ENCODE peak calls at places on chromosomes 5 and 9, in eight cellular contexts. One of them, this sample, is unnamed.

GRCh38 chr5:32173394-32174010 is 617 bp downstream of the GOLPH3 start:
- DNase-seq in foreskin fibroblast: no peak
- DNase-seq in cardiac muscle cell: peak; percentile 67
- DNase-seq in GM23248: peak; percentile 83
- DNase-seq in Panc1: no peak
- DNase-seq in bronchial epithelial cell: peak; percentile 38
- DNase-seq in fibroblast of the aortic adventitia: peak; percentile 77
- DNase-seq in GM12864: no peak
- DNase-seq in this sample: no peak

GRCh38 chr5:39283231-39283818 is 64.0 kb upstream of the FYB1 start:
- DNase-seq in fibroblast of the aortic adventitia: peak; percentile 84
- DNase-seq in foreskin fibroblast: peak; percentile 45
- DNase-seq in bronchial epithelial cell: peak; percentile 75
- DNase-seq in GM23248: peak; percentile 84
- DNase-seq in Panc1: peak; percentile 74
- DNase-seq in GM12864: peak; percentile 38
- DNase-seq in cardiac muscle cell: peak; percentile 59
- DNase-seq in this sample: peak; percentile 81

GRCh38 chr5:32785639-32786216 is 74.6 kb downstream of the NPR3 start:
- DNase-seq in GM12864: no peak
- DNase-seq in Panc1: no peak
- DNase-seq in bronchial epithelial cell: no peak
- DNase-seq in cardiac muscle cell: no peak
- DNase-seq in fibroblast of the aortic adventitia: peak; percentile 69
- DNase-seq in foreskin fibroblast: peak; percentile 64
- DNase-seq in GM23248: no peak
- DNase-seq in this sample: no peak

GRCh38 chr5:163379298-163380155 is 57.9 kb upstream of the CCNG1 start:
- DNase-seq in GM12864: no peak
- DNase-seq in cardiac muscle cell: no peak
- DNase-seq in GM23248: peak; percentile 86
- DNase-seq in Panc1: peak; percentile 50
- DNase-seq in foreskin fibroblast: peak; percentile 46
- DNase-seq in fibroblast of the aortic adventitia: peak; percentile 94
- DNase-seq in bronchial epithelial cell: peak; percentile 86
- DNase-seq in this sample: no peak

GRCh38 chr9:123796073-123796472 is 133.9 kb downstream of the DENND1A start:
- DNase-seq in fibroblast of the aortic adventitia: no peak
- DNase-seq in cardiac muscle cell: no peak
- DNase-seq in GM23248: no peak
- DNase-seq in GM12864: no peak
- DNase-seq in Panc1: no peak
- DNase-seq in bronchial epithelial cell: no peak
- DNase-seq in foreskin fibroblast: no peak
- DNase-seq in this sample: no peak

GRCh38 chr5:174945853-174946252 is 221.5 kb downstream of the MSX2 start:
- DNase-seq in foreskin fibroblast: no peak
- DNase-seq in fibroblast of the aortic adventitia: no peak
- DNase-seq in Panc1: no peak
- DNase-seq in bronchial epithelial cell: no peak
- DNase-seq in GM12864: no peak
- DNase-seq in GM23248: no peak
- DNase-seq in cardiac muscle cell: no peak
- DNase-seq in this sample: no peak

GRCh38 chr9:86598411-86599239 is 244.4 kb upstream of the TUT7 start:
- DNase-seq in bronchial epithelial cell: no peak
- DNase-seq in GM12864: no peak
- DNase-seq in cardiac muscle cell: no peak
- DNase-seq in fibroblast of the aortic adventitia: peak; percentile 51
- DNase-seq in foreskin fibroblast: no peak
- DNase-seq in Panc1: no peak
- DNase-seq in GM23248: no peak
- DNase-seq in this sample: no peak

GRCh38 chr9:107768224-107768623 is 278.7 kb upstream of the KLF4 start:
- DNase-seq in bronchial epithelial cell: no peak
- DNase-seq in Panc1: no peak
- DNase-seq in cardiac muscle cell: no peak
- DNase-seq in fibroblast of the aortic adventitia: no peak
- DNase-seq in GM12864: no peak
- DNase-seq in foreskin fibroblast: no peak
- DNase-seq in GM23248: no peak
- DNase-seq in this sample: no peak

GRCh38 chr9:112081918-112082729 is 93.0 kb downstream of the SUSD1 start:
- DNase-seq in Panc1: no peak
- DNase-seq in foreskin fibroblast: no peak
- DNase-seq in GM12864: no peak
- DNase-seq in cardiac muscle cell: no peak
- DNase-seq in fibroblast of the aortic adventitia: peak; percentile 76
- DNase-seq in GM23248: no peak
- DNase-seq in bronchial epithelial cell: no peak
- DNase-seq in this sample: no peak

GRCh38 chr9:69745716-69746538 is 13.9 kb downstream of the PTAR1 start:
- DNase-seq in foreskin fibroblast: no peak
- DNase-seq in bronchial epithelial cell: peak; percentile 21
- DNase-seq in GM23248: peak; percentile 57
- DNase-seq in fibroblast of the aortic adventitia: peak; percentile 60
- DNase-seq in GM12864: no peak
- DNase-seq in cardiac muscle cell: no peak
- DNase-seq in Panc1: no peak
- DNase-seq in this sample: no peak

GRCh38 chr9:109721021-109721420 is 59.0 kb upstream of the PALM2AKAP2 start:
- DNase-seq in fibroblast of the aortic adventitia: no peak
- DNase-seq in cardiac muscle cell: no peak
- DNase-seq in GM23248: peak; percentile 26
- DNase-seq in Panc1: no peak
- DNase-seq in GM12864: no peak
- DNase-seq in bronchial epithelial cell: no peak
- DNase-seq in foreskin fibroblast: no peak
- DNase-seq in this sample: no peak

GRCh38 chr9:88005146-88005750 is 30.9 kb upstream of the CDK20 start:
- DNase-seq in foreskin fibroblast: no peak
- DNase-seq in bronchial epithelial cell: no peak
- DNase-seq in GM12864: no peak
- DNase-seq in cardiac muscle cell: no peak
- DNase-seq in Panc1: no peak
- DNase-seq in fibroblast of the aortic adventitia: peak; percentile 56
- DNase-seq in GM23248: peak; percentile 14
- DNase-seq in this sample: no peak

GRCh38 chr9:133604856-133605255 is 4.3 kb downstream of the FAM163B start:
- DNase-seq in GM23248: no peak
- DNase-seq in GM12864: no peak
- DNase-seq in foreskin fibroblast: no peak
- DNase-seq in cardiac muscle cell: no peak
- DNase-seq in bronchial epithelial cell: no peak
- DNase-seq in Panc1: no peak
- DNase-seq in fibroblast of the aortic adventitia: no peak
- DNase-seq in this sample: no peak

GRCh38 chr9:127277099-127277498 is 12.5 kb downstream of the GARNL3 start:
- DNase-seq in foreskin fibroblast: no peak
- DNase-seq in GM23248: no peak
- DNase-seq in cardiac muscle cell: no peak
- DNase-seq in Panc1: no peak
- DNase-seq in GM12864: no peak
- DNase-seq in fibroblast of the aortic adventitia: no peak
- DNase-seq in bronchial epithelial cell: no peak
- DNase-seq in this sample: no peak

GRCh38 chr9:109906766-109907382 is 126.9 kb downstream of the PALM2AKAP2 start:
- DNase-seq in GM23248: peak; percentile 63
- DNase-seq in cardiac muscle cell: peak; percentile 55
- DNase-seq in foreskin fibroblast: peak; percentile 54
- DNase-seq in fibroblast of the aortic adventitia: peak; percentile 44
- DNase-seq in bronchial epithelial cell: no peak
- DNase-seq in GM12864: no peak
- DNase-seq in Panc1: no peak
- DNase-seq in this sample: no peak

GRCh38 chr9:107848598-107848997 is 359.0 kb upstream of the KLF4 start:
- DNase-seq in GM23248: peak; percentile 42
- DNase-seq in cardiac muscle cell: no peak
- DNase-seq in fibroblast of the aortic adventitia: peak; percentile 62
- DNase-seq in GM12864: no peak
- DNase-seq in foreskin fibroblast: no peak
- DNase-seq in Panc1: no peak
- DNase-seq in bronchial epithelial cell: no peak
- DNase-seq in this sample: no peak

GRCh38 chr5:135604046-135604445 is 25.3 kb upstream of the CXCL14 start:
- DNase-seq in GM12864: no peak
- DNase-seq in fibroblast of the aortic adventitia: no peak
- DNase-seq in bronchial epithelial cell: no peak
- DNase-seq in Panc1: no peak
- DNase-seq in GM23248: no peak
- DNase-seq in cardiac muscle cell: no peak
- DNase-seq in foreskin fibroblast: no peak
- DNase-seq in this sample: no peak

GRCh38 chr5:14171091-14171490 is 27.9 kb downstream of the TRIO start:
- DNase-seq in bronchial epithelial cell: no peak
- DNase-seq in fibroblast of the aortic adventitia: peak; percentile 39
- DNase-seq in Panc1: no peak
- DNase-seq in GM23248: peak; percentile 51
- DNase-seq in foreskin fibroblast: no peak
- DNase-seq in cardiac muscle cell: no peak
- DNase-seq in GM12864: no peak
- DNase-seq in this sample: no peak
- H3K4me3 ChIP-seq in bronchial epithelial cell: no peak overlapping the region
- H3K4me3 ChIP-seq in fibroblast of the aortic adventitia: no peak overlapping the region
- H3K4me3 ChIP-seq in Panc1: no peak overlapping the region
- H3K4me3 ChIP-seq in GM23248: peak overlapping the region; percentile 31
- H3K4me3 ChIP-seq in foreskin fibroblast: no peak overlapping the region
- H3K4me3 ChIP-seq in cardiac muscle cell: no peak overlapping the region
- H3K4me3 ChIP-seq in GM12864: peak overlapping the region; percentile 38
- H3K4me3 ChIP-seq in this sample: no peak overlapping the region

DNA sequence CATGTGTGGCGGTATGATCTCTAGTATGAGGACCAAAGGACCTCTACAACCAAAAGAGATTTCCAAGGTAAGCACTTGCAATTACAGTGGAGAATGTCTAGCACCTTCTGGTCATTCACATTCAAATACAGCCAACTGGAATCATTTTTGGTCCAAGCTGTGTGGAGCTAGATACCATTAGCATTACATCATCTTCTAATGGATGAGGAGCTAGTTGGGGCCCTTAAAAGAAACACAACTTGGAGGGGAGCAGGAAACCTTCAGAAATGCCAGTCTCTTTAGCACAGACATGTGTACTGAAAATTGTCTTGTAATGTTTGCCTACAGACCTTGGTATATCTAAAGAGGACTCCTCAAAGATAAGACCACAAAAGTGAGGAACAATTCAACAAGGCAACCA is 244.6 kb downstream of the BNC2 start:
- DNase-seq in foreskin fibroblast: no peak
- DNase-seq in bronchial epithelial cell: no peak
- DNase-seq in GM23248: peak; percentile 55
- DNase-seq in GM12864: no peak
- DNase-seq in Panc1: no peak
- DNase-seq in cardiac muscle cell: no peak
- DNase-seq in fibroblast of the aortic adventitia: peak; percentile 74
- DNase-seq in this sample: no peak
- H3K4me3 ChIP-seq in foreskin fibroblast: no peak overlapping the region
- H3K4me3 ChIP-seq in bronchial epithelial cell: no peak overlapping the region
- H3K4me3 ChIP-seq in GM23248: peak overlapping the region; percentile 48
- H3K4me3 ChIP-seq in GM12864: no peak overlapping the region
- H3K4me3 ChIP-seq in Panc1: peak overlapping the region; percentile 15
- H3K4me3 ChIP-seq in cardiac muscle cell: no peak overlapping the region
- H3K4me3 ChIP-seq in fibroblast of the aortic adventitia: peak overlapping the region; percentile 15
- H3K4me3 ChIP-seq in this sample: no peak overlapping the region

DNA sequence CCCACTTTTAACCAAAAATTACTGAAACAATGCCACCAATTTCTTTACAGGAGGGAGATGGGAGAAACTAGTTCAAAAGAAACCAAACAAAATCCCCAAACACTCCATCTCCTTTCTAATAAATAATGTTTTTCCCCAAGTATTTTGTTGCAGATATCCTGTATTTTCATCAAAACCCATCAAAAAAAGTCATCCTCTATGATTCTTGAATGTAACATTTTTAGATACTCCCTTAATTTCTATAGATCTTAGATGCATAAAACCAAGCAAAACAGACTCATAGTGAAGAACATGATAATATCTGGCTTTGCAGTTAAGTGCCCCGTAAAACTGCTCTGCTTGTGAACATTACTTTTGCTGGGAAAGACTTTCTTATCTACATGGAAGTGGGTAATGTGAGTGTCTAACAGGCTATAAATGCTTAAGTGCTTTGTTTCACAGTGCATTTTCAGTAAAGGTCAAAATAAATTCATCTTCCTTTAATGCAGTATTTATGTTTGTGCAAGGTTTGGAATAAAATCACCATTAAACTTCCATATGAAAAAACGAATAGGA is 77.3 kb upstream of the TBCA start:
- DNase-seq in Panc1: no peak
- DNase-seq in foreskin fibroblast: no peak
- DNase-seq in cardiac muscle cell: no peak
- DNase-seq in GM23248: peak; percentile 10
- DNase-seq in GM12864: no peak
- DNase-seq in fibroblast of the aortic adventitia: no peak
- DNase-seq in bronchial epithelial cell: no peak
- DNase-seq in this sample: no peak
- H3K4me3 ChIP-seq in Panc1: no peak overlapping the region
- H3K4me3 ChIP-seq in foreskin fibroblast: no peak overlapping the region
- H3K4me3 ChIP-seq in cardiac muscle cell: no peak overlapping the region
- H3K4me3 ChIP-seq in GM23248: peak overlapping the region; percentile 77
- H3K4me3 ChIP-seq in GM12864: no peak overlapping the region
- H3K4me3 ChIP-seq in fibroblast of the aortic adventitia: no peak overlapping the region
- H3K4me3 ChIP-seq in bronchial epithelial cell: no peak overlapping the region
- H3K4me3 ChIP-seq in this sample: no peak overlapping the region

GRCh38 chr5:95731571-95732554 is 727 bp downstream of the RHOBTB3 start:
- DNase-seq in GM23248: peak; percentile 69
- DNase-seq in fibroblast of the aortic adventitia: peak; percentile 60
- DNase-seq in cardiac muscle cell: peak; percentile 60
- DNase-seq in bronchial epithelial cell: peak; percentile 18
- DNase-seq in Panc1: no peak
- DNase-seq in foreskin fibroblast: no peak
- DNase-seq in GM12864: no peak
- DNase-seq in this sample: no peak

GRCh38 chr5:95735436-95735835 is 4.3 kb downstream of the RHOBTB3 start:
- DNase-seq in GM12864: no peak
- DNase-seq in cardiac muscle cell: no peak
- DNase-seq in foreskin fibroblast: no peak
- DNase-seq in bronchial epithelial cell: no peak
- DNase-seq in Panc1: no peak
- DNase-seq in GM23248: peak; percentile 36
- DNase-seq in fibroblast of the aortic adventitia: no peak
- DNase-seq in this sample: no peak

GRCh38 chr5:95734156-95734555 is 3.0 kb downstream of the RHOBTB3 start:
- DNase-seq in foreskin fibroblast: no peak
- DNase-seq in GM12864: no peak
- DNase-seq in Panc1: no peak
- DNase-seq in GM23248: peak; percentile 38
- DNase-seq in cardiac muscle cell: no peak
- DNase-seq in fibroblast of the aortic adventitia: peak; percentile 61
- DNase-seq in bronchial epithelial cell: no peak
- DNase-seq in this sample: no peak

GRCh38 chr5:95733100-95733499 is 2.0 kb downstream of the RHOBTB3 start:
- DNase-seq in bronchial epithelial cell: no peak
- DNase-seq in foreskin fibroblast: no peak
- DNase-seq in fibroblast of the aortic adventitia: peak; percentile 54
- DNase-seq in GM23248: peak; percentile 46
- DNase-seq in cardiac muscle cell: no peak
- DNase-seq in GM12864: no peak
- DNase-seq in Panc1: no peak
- DNase-seq in this sample: no peak

DNA sequence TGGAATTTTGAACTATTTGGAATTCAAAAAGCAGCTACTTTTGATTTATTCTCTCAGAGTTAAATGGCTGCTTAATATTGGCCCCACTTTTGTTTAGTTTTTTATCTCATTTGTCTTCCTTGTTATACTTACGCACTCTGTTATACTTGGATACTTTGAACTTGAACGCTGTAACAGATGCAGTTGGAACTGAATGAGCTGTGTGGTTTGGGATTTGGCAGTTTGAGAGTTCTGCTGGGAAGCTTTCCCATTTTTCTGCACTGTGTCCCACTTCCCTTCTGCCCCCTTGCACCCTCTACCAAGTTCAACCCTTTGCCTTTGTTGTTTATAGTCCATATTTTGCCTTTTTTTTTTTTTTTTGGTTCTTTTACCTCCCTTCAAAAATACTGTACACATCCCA is 3.8 kb downstream of the RHOBTB3 start:
- DNase-seq in Panc1: no peak
- DNase-seq in bronchial epithelial cell: no peak
- DNase-seq in fibroblast of the aortic adventitia: peak; percentile 92
- DNase-seq in GM23248: peak; percentile 45
- DNase-seq in foreskin fibroblast: no peak
- DNase-seq in cardiac muscle cell: no peak
- DNase-seq in GM12864: no peak
- DNase-seq in this sample: no peak
- H3K4me3 ChIP-seq in Panc1: peak overlapping the region; percentile 1
- H3K4me3 ChIP-seq in bronchial epithelial cell: no peak overlapping the region
- H3K4me3 ChIP-seq in fibroblast of the aortic adventitia: peak overlapping the region; percentile 88
- H3K4me3 ChIP-seq in GM23248: peak overlapping the region; percentile 96
- H3K4me3 ChIP-seq in foreskin fibroblast: peak overlapping the region; percentile 93
- H3K4me3 ChIP-seq in cardiac muscle cell: peak overlapping the region; percentile 96
- H3K4me3 ChIP-seq in GM12864: no peak overlapping the region
- H3K4me3 ChIP-seq in this sample: no peak overlapping the region

This sample was measured in Jurkat, Clone E6-1.